ENCODE peak calls at places on chromosomes 12 and 14, in six cellular contexts. One of them, this sample, is unnamed.

GRCh38 chr14:31949709-31950108 is 127.4 kb upstream of the ARHGAP5 start:
- DNase-seq in skeletal muscle cell: no peak
- DNase-seq in effector memory CD4-positive, alpha-beta T cell: no peak
- DNase-seq in choroid plexus epithelial cell: no peak
- DNase-seq in neural crest cell: no peak
- DNase-seq in central memory CD4-positive, alpha-beta T cell: no peak
- DNase-seq in this sample: no peak

GRCh38 chr14:99183716-99184115 is 88.3 kb downstream of the BCL11B start:
- DNase-seq in choroid plexus epithelial cell: no peak
- DNase-seq in effector memory CD4-positive, alpha-beta T cell: no peak
- DNase-seq in central memory CD4-positive, alpha-beta T cell: no peak
- DNase-seq in neural crest cell: no peak
- DNase-seq in skeletal muscle cell: no peak
- DNase-seq in this sample: no peak

GRCh38 chr12:74105434-74105833 is 432.2 kb upstream of the ATXN7L3B start:
- DNase-seq in central memory CD4-positive, alpha-beta T cell: no peak
- DNase-seq in skeletal muscle cell: no peak
- DNase-seq in choroid plexus epithelial cell: peak
- DNase-seq in neural crest cell: no peak
- DNase-seq in effector memory CD4-positive, alpha-beta T cell: no peak
- DNase-seq in this sample: no peak

GRCh38 chr12:110585231-110585799 is 2.2 kb upstream of the PPTC7 start:
- DNase-seq in choroid plexus epithelial cell: peak
- DNase-seq in central memory CD4-positive, alpha-beta T cell: peak
- DNase-seq in neural crest cell: no peak
- DNase-seq in effector memory CD4-positive, alpha-beta T cell: no peak
- DNase-seq in skeletal muscle cell: no peak
- DNase-seq in this sample: peak

GRCh38 chr14:73771848-73772705 is 57.9 kb upstream of the PNMA1 start:
- DNase-seq in central memory CD4-positive, alpha-beta T cell: peak
- DNase-seq in choroid plexus epithelial cell: peak
- DNase-seq in neural crest cell: no peak
- DNase-seq in skeletal muscle cell: no peak
- DNase-seq in effector memory CD4-positive, alpha-beta T cell: peak
- DNase-seq in this sample: peak

GRCh38 chr14:35248476-35248788 is 43.8 kb upstream of the PSMA6 start:
- DNase-seq in neural crest cell: no peak
- DNase-seq in skeletal muscle cell: no peak
- DNase-seq in central memory CD4-positive, alpha-beta T cell: no peak
- DNase-seq in effector memory CD4-positive, alpha-beta T cell: no peak
- DNase-seq in choroid plexus epithelial cell: no peak
- DNase-seq in this sample: no peak

GRCh38 chr12:82019533-82019932 is 260.4 kb upstream of the PPFIA2 start:
- DNase-seq in effector memory CD4-positive, alpha-beta T cell: no peak
- DNase-seq in skeletal muscle cell: no peak
- DNase-seq in central memory CD4-positive, alpha-beta T cell: no peak
- DNase-seq in neural crest cell: no peak
- DNase-seq in choroid plexus epithelial cell: peak
- DNase-seq in this sample: peak

GRCh38 chr12:79883216-79883615 is 51.7 kb downstream of the PPP1R12A start:
- DNase-seq in choroid plexus epithelial cell: peak
- DNase-seq in neural crest cell: no peak
- DNase-seq in central memory CD4-positive, alpha-beta T cell: no peak
- DNase-seq in effector memory CD4-positive, alpha-beta T cell: no peak
- DNase-seq in skeletal muscle cell: no peak
- DNase-seq in this sample: no peak

GRCh38 chr12:13101854-13102375 is 1.6 kb downstream of the GSG1 start:
- DNase-seq in skeletal muscle cell: no peak
- DNase-seq in central memory CD4-positive, alpha-beta T cell: peak
- DNase-seq in choroid plexus epithelial cell: peak
- DNase-seq in neural crest cell: no peak
- DNase-seq in effector memory CD4-positive, alpha-beta T cell: no peak
- DNase-seq in this sample: no peak

GRCh38 chr12:50224026-50224692 is 57.0 kb upstream of the CERS5 start:
- DNase-seq in effector memory CD4-positive, alpha-beta T cell: peak
- DNase-seq in central memory CD4-positive, alpha-beta T cell: peak
- DNase-seq in choroid plexus epithelial cell: no peak
- DNase-seq in skeletal muscle cell: no peak
- DNase-seq in neural crest cell: no peak
- DNase-seq in this sample: no peak

GRCh38 chr12:102009796-102010195 is 52.0 kb downstream of the WASHC3 start:
- DNase-seq in central memory CD4-positive, alpha-beta T cell: no peak
- DNase-seq in effector memory CD4-positive, alpha-beta T cell: no peak
- DNase-seq in choroid plexus epithelial cell: no peak
- DNase-seq in skeletal muscle cell: no peak
- DNase-seq in neural crest cell: no peak
- DNase-seq in this sample: no peak

GRCh38 chr12:70267550-70267949 is 24.3 kb downstream of the CNOT2 start:
- DNase-seq in neural crest cell: no peak
- DNase-seq in central memory CD4-positive, alpha-beta T cell: no peak
- DNase-seq in skeletal muscle cell: no peak
- DNase-seq in effector memory CD4-positive, alpha-beta T cell: no peak
- DNase-seq in choroid plexus epithelial cell: peak
- DNase-seq in this sample: no peak

GRCh38 chr12:46212108-46212982 is 56.5 kb downstream of the SLC38A1 start:
- DNase-seq in neural crest cell: no peak
- DNase-seq in effector memory CD4-positive, alpha-beta T cell: no peak
- DNase-seq in central memory CD4-positive, alpha-beta T cell: no peak
- DNase-seq in choroid plexus epithelial cell: no peak
- DNase-seq in skeletal muscle cell: no peak
- DNase-seq in this sample: no peak

GRCh38 chr12:31234955-31235867 is 90.7 kb downstream of the SINHCAF start:
- DNase-seq in choroid plexus epithelial cell: peak
- DNase-seq in effector memory CD4-positive, alpha-beta T cell: no peak
- DNase-seq in skeletal muscle cell: peak
- DNase-seq in neural crest cell: peak
- DNase-seq in central memory CD4-positive, alpha-beta T cell: no peak
- DNase-seq in this sample: peak

GRCh38 chr12:85448548-85449139 is 168.6 kb downstream of the ALX1 start:
- DNase-seq in skeletal muscle cell: no peak
- DNase-seq in central memory CD4-positive, alpha-beta T cell: no peak
- DNase-seq in neural crest cell: no peak
- DNase-seq in choroid plexus epithelial cell: peak
- DNase-seq in effector memory CD4-positive, alpha-beta T cell: no peak
- DNase-seq in this sample: peak

GRCh38 chr14:96363751-96364336 is 518 bp downstream of the GSKIP start:
- DNase-seq in effector memory CD4-positive, alpha-beta T cell: peak
- DNase-seq in central memory CD4-positive, alpha-beta T cell: peak
- DNase-seq in skeletal muscle cell: no peak
- DNase-seq in choroid plexus epithelial cell: peak
- DNase-seq in neural crest cell: peak
- DNase-seq in this sample: peak

GRCh38 chr12:61574339-61574738 is 685.9 kb upstream of the USP15 start:
- DNase-seq in central memory CD4-positive, alpha-beta T cell: no peak
- DNase-seq in effector memory CD4-positive, alpha-beta T cell: no peak
- DNase-seq in choroid plexus epithelial cell: no peak
- DNase-seq in skeletal muscle cell: no peak
- DNase-seq in neural crest cell: no peak
- DNase-seq in this sample: no peak

GRCh38 chr14:104680806-104681688 is 8.4 kb upstream of the INF2 start:
- DNase-seq in central memory CD4-positive, alpha-beta T cell: no peak
- DNase-seq in neural crest cell: no peak
- DNase-seq in effector memory CD4-positive, alpha-beta T cell: no peak
- DNase-seq in choroid plexus epithelial cell: peak
- DNase-seq in skeletal muscle cell: no peak
- DNase-seq in this sample: peak

GRCh38 chr12:50597200-50598195 is 92.7 kb downstream of the DIP2B start:
- DNase-seq in neural crest cell: no peak
- DNase-seq in choroid plexus epithelial cell: peak
- DNase-seq in skeletal muscle cell: peak
- DNase-seq in central memory CD4-positive, alpha-beta T cell: peak
- DNase-seq in effector memory CD4-positive, alpha-beta T cell: no peak
- DNase-seq in this sample: no peak

GRCh38 chr14:53273671-53274072 is 120.5 kb upstream of the DDHD1 start:
- DNase-seq in effector memory CD4-positive, alpha-beta T cell: no peak
- DNase-seq in skeletal muscle cell: peak
- DNase-seq in neural crest cell: no peak
- DNase-seq in central memory CD4-positive, alpha-beta T cell: no peak
- DNase-seq in choroid plexus epithelial cell: peak
- DNase-seq in this sample: peak

GRCh38 chr12:66603458-66603857 is 75.4 kb downstream of the GRIP1 start:
- DNase-seq in neural crest cell: no peak
- DNase-seq in skeletal muscle cell: no peak
- DNase-seq in central memory CD4-positive, alpha-beta T cell: no peak
- DNase-seq in choroid plexus epithelial cell: no peak
- DNase-seq in effector memory CD4-positive, alpha-beta T cell: no peak
- DNase-seq in this sample: peak

GRCh38 chr14:34324363-34324795 is 137.7 kb downstream of the SPTSSA start:
- DNase-seq in choroid plexus epithelial cell: peak
- DNase-seq in central memory CD4-positive, alpha-beta T cell: no peak
- DNase-seq in skeletal muscle cell: no peak
- DNase-seq in effector memory CD4-positive, alpha-beta T cell: no peak
- DNase-seq in neural crest cell: peak
- DNase-seq in this sample: peak

GRCh38 chr12:30977124-30977523 is 50.6 kb downstream of the TSPAN11 start:
- DNase-seq in neural crest cell: no peak
- DNase-seq in central memory CD4-positive, alpha-beta T cell: no peak
- DNase-seq in choroid plexus epithelial cell: no peak
- DNase-seq in effector memory CD4-positive, alpha-beta T cell: no peak
- DNase-seq in skeletal muscle cell: no peak
- DNase-seq in this sample: no peak

GRCh38 chr14:56273151-56273550 is 154.9 kb downstream of the PELI2 start:
- DNase-seq in central memory CD4-positive, alpha-beta T cell: no peak
- DNase-seq in choroid plexus epithelial cell: no peak
- DNase-seq in skeletal muscle cell: peak
- DNase-seq in neural crest cell: no peak
- DNase-seq in effector memory CD4-positive, alpha-beta T cell: no peak
- DNase-seq in this sample: no peak

GRCh38 chr14:90541076-90541634 is 144.3 kb downstream of the CALM1 start:
- DNase-seq in effector memory CD4-positive, alpha-beta T cell: no peak
- DNase-seq in skeletal muscle cell: no peak
- DNase-seq in neural crest cell: no peak
- DNase-seq in central memory CD4-positive, alpha-beta T cell: no peak
- DNase-seq in choroid plexus epithelial cell: no peak
- DNase-seq in this sample: no peak

GRCh38 chr12:69008510-69008909 is 75.5 kb upstream of the CPM start:
- DNase-seq in skeletal muscle cell: no peak
- DNase-seq in central memory CD4-positive, alpha-beta T cell: no peak
- DNase-seq in effector memory CD4-positive, alpha-beta T cell: no peak
- DNase-seq in neural crest cell: no peak
- DNase-seq in choroid plexus epithelial cell: no peak
- DNase-seq in this sample: no peak

GRCh38 chr14:70812124-70812818 is 3.0 kb upstream of the MAP3K9 start:
- DNase-seq in central memory CD4-positive, alpha-beta T cell: no peak
- DNase-seq in choroid plexus epithelial cell: no peak
- DNase-seq in skeletal muscle cell: no peak
- DNase-seq in effector memory CD4-positive, alpha-beta T cell: no peak
- DNase-seq in neural crest cell: no peak
- DNase-seq in this sample: no peak

GRCh38 chr14:42715316-42715715 is 1108.6 kb downstream of the LRFN5 start:
- DNase-seq in central memory CD4-positive, alpha-beta T cell: no peak
- DNase-seq in choroid plexus epithelial cell: peak
- DNase-seq in skeletal muscle cell: no peak
- DNase-seq in effector memory CD4-positive, alpha-beta T cell: no peak
- DNase-seq in neural crest cell: no peak
- DNase-seq in this sample: no peak

GRCh38 chr12:54208591-54208990 is 19.8 kb upstream of the SMUG1 start:
- DNase-seq in central memory CD4-positive, alpha-beta T cell: no peak
- DNase-seq in skeletal muscle cell: no peak
- DNase-seq in effector memory CD4-positive, alpha-beta T cell: no peak
- DNase-seq in neural crest cell: no peak
- DNase-seq in choroid plexus epithelial cell: no peak
- DNase-seq in this sample: no peak

GRCh38 chr12:23950011-23950774 is 723 bp upstream of the SOX5 start:
- DNase-seq in skeletal muscle cell: no peak
- DNase-seq in neural crest cell: peak
- DNase-seq in effector memory CD4-positive, alpha-beta T cell: no peak
- DNase-seq in choroid plexus epithelial cell: peak
- DNase-seq in central memory CD4-positive, alpha-beta T cell: no peak
- DNase-seq in this sample: peak